ENCODE peak calls at places on chromosomes 2 and 18, in seven cellular contexts. One of them, this sample, is unnamed.

GRCh38 chr2:187879491-187879890 is 325.3 kb upstream of the TFPI start:
- DNase-seq in K562: no peak
- DNase-seq in HCT116: no peak
- DNase-seq in IMR-90: no peak
- DNase-seq in H1: no peak
- DNase-seq in A549: no peak
- DNase-seq in HepG2: no peak
- DNase-seq in this sample: no peak

GRCh38 chr18:64234336-64234735 is 85.4 kb upstream of the LINC00305 start:
- DNase-seq in K562: no peak
- DNase-seq in H1: no peak
- DNase-seq in A549: no peak
- DNase-seq in HCT116: no peak
- DNase-seq in IMR-90: no peak
- DNase-seq in HepG2: no peak
- DNase-seq in this sample: no peak

GRCh38 chr2:11103984-11104793 is 51.1 kb upstream of the SLC66A3 start:
- DNase-seq in A549: no peak
- DNase-seq in K562: no peak
- DNase-seq in IMR-90: no peak
- DNase-seq in HCT116: no peak
- DNase-seq in H1: no peak
- DNase-seq in HepG2: no peak
- DNase-seq in this sample: peak

GRCh38 chr2:217085543-217085942 is 225.7 kb upstream of the TNP1 start:
- DNase-seq in A549: no peak
- DNase-seq in IMR-90: peak
- DNase-seq in HepG2: no peak
- DNase-seq in K562: no peak
- DNase-seq in H1: no peak
- DNase-seq in HCT116: no peak
- DNase-seq in this sample: no peak

GRCh38 chr2:40507429-40507828 is 55.5 kb upstream of the SLC8A1 start:
- DNase-seq in H1: no peak
- DNase-seq in HCT116: no peak
- DNase-seq in A549: no peak
- DNase-seq in K562: no peak
- DNase-seq in IMR-90: no peak
- DNase-seq in HepG2: no peak
- DNase-seq in this sample: no peak

GRCh38 chr18:23838801-23839366 is 149.6 kb downstream of the LAMA3 start:
- DNase-seq in HepG2: no peak
- DNase-seq in HCT116: no peak
- DNase-seq in IMR-90: peak
- DNase-seq in H1: no peak
- DNase-seq in A549: no peak
- DNase-seq in K562: no peak
- DNase-seq in this sample: no peak

GRCh38 chr2:178920916-178921513 is 113.8 kb upstream of the TTN start:
- DNase-seq in H1: no peak
- DNase-seq in A549: no peak
- DNase-seq in HCT116: no peak
- DNase-seq in K562: no peak
- DNase-seq in IMR-90: no peak
- DNase-seq in HepG2: no peak
- DNase-seq in this sample: no peak

GRCh38 chr2:171485116-171485515 is 37.2 kb upstream of the CYBRD1 start:
- DNase-seq in A549: no peak
- DNase-seq in K562: no peak
- DNase-seq in H1: no peak
- DNase-seq in HepG2: no peak
- DNase-seq in IMR-90: peak
- DNase-seq in HCT116: no peak
- DNase-seq in this sample: no peak

GRCh38 chr2:164015328-164016123 is 279.7 kb upstream of the FIGN start:
- DNase-seq in HCT116: no peak
- DNase-seq in A549: no peak
- DNase-seq in K562: no peak
- DNase-seq in IMR-90: no peak
- DNase-seq in H1: no peak
- DNase-seq in HepG2: no peak
- DNase-seq in this sample: peak

GRCh38 chr2:37287966-37288365 is 36.7 kb downstream of the PRKD3 start:
- DNase-seq in K562: no peak
- DNase-seq in HCT116: no peak
- DNase-seq in HepG2: peak
- DNase-seq in A549: peak
- DNase-seq in H1: no peak
- DNase-seq in IMR-90: no peak
- DNase-seq in this sample: peak

GRCh38 chr2:221389421-221389820 is 182.7 kb downstream of the EPHA4 start:
- DNase-seq in IMR-90: no peak
- DNase-seq in A549: no peak
- DNase-seq in HepG2: no peak
- DNase-seq in K562: no peak
- DNase-seq in HCT116: no peak
- DNase-seq in H1: no peak
- DNase-seq in this sample: no peak

GRCh38 chr2:206424134-206424533 is 19.2 kb upstream of the ADAM23 start:
- DNase-seq in K562: no peak
- DNase-seq in H1: no peak
- DNase-seq in IMR-90: no peak
- DNase-seq in HCT116: no peak
- DNase-seq in HepG2: no peak
- DNase-seq in A549: no peak
- DNase-seq in this sample: no peak

GRCh38 chr2:118291481-118291880 is 203.2 kb downstream of the INSIG2 start:
- DNase-seq in IMR-90: no peak
- DNase-seq in K562: no peak
- DNase-seq in HepG2: no peak
- DNase-seq in H1: no peak
- DNase-seq in A549: no peak
- DNase-seq in HCT116: no peak
- DNase-seq in this sample: no peak

GRCh38 chr2:55482186-55482945 is 37.2 kb upstream of the CFAP36 start:
- DNase-seq in IMR-90: peak
- DNase-seq in H1: no peak
- DNase-seq in HepG2: no peak
- DNase-seq in HCT116: no peak
- DNase-seq in A549: peak
- DNase-seq in K562: no peak
- DNase-seq in this sample: no peak

GRCh38 chr2:59312967-59313943 is 1072.1 kb upstream of the FANCL start:
- DNase-seq in H1: no peak
- DNase-seq in IMR-90: no peak
- DNase-seq in HepG2: no peak
- DNase-seq in HCT116: no peak
- DNase-seq in K562: no peak
- DNase-seq in A549: no peak
- DNase-seq in this sample: no peak

GRCh38 chr2:37379881-37380296 is 35.5 kb downstream of the QPCT start:
- DNase-seq in H1: no peak
- DNase-seq in IMR-90: no peak
- DNase-seq in HepG2: peak
- DNase-seq in HCT116: no peak
- DNase-seq in A549: no peak
- DNase-seq in K562: no peak
- DNase-seq in this sample: no peak

GRCh38 chr2:210991107-210991506 is 434.7 kb downstream of the CPS1 start:
- DNase-seq in K562: no peak
- DNase-seq in IMR-90: no peak
- DNase-seq in A549: no peak
- DNase-seq in HepG2: no peak
- DNase-seq in HCT116: no peak
- DNase-seq in H1: no peak
- DNase-seq in this sample: no peak

GRCh38 chr2:201807452-201807980 is 1.2 kb downstream of the CDK15 start:
- DNase-seq in A549: no peak
- DNase-seq in IMR-90: peak
- DNase-seq in HepG2: no peak
- DNase-seq in H1: no peak
- DNase-seq in HCT116: no peak
- DNase-seq in K562: no peak
- DNase-seq in this sample: no peak

GRCh38 chr18:70621710-70622109 is 332.9 kb downstream of the SOCS6 start:
- DNase-seq in IMR-90: no peak
- DNase-seq in H1: no peak
- DNase-seq in HCT116: no peak
- DNase-seq in HepG2: no peak
- DNase-seq in K562: no peak
- DNase-seq in A549: no peak
- DNase-seq in this sample: no peak

DNA sequence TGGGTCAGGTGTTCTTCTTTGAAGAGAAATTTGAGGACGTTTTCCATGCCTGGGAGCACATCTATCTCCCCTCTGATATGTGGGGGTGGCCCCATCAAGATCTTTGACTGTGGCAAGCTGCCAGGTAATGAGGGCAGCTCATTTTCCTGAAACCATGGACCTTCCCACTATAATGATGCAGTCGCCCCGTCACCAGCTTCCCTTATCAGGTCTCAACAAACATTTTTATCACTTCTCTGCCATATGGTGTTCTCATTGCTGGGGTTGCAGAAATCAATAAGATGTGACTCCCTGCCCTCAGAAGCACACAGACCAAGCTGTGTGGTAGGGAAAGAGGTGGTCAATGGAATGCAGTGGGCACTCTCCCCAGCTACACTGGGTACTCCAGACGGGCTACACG is 48.4 kb upstream of the B3GNT7 start:
- DNase-seq in HepG2: no peak
- DNase-seq in H1: no peak
- DNase-seq in A549: no peak
- DNase-seq in K562: peak
- DNase-seq in HCT116: no peak
- DNase-seq in IMR-90: no peak
- DNase-seq in this sample: no peak
- TF ChIP-seq CEBPB in HepG2: no peak
- TF ChIP-seq CEBPB in H1: no peak
- TF ChIP-seq CEBPB in A549: no peak
- TF ChIP-seq CEBPB in K562: no peak
- TF ChIP-seq CEBPB in HCT116: no peak
- TF ChIP-seq CEBPB in IMR-90: no peak
- TF ChIP-seq CEBPB in this sample: no peak

GRCh38 chr2:184206045-184206444 is 392.3 kb upstream of the ZNF804A start:
- DNase-seq in H1: no peak
- DNase-seq in A549: no peak
- DNase-seq in IMR-90: no peak
- DNase-seq in K562: no peak
- DNase-seq in HCT116: no peak
- DNase-seq in HepG2: no peak
- DNase-seq in this sample: no peak

GRCh38 chr2:184205048-184205596 is 393.2 kb upstream of the ZNF804A start:
- DNase-seq in K562: no peak
- DNase-seq in HCT116: no peak
- DNase-seq in A549: no peak
- DNase-seq in IMR-90: no peak
- DNase-seq in HepG2: no peak
- DNase-seq in H1: no peak
- DNase-seq in this sample: no peak

GRCh38 chr2:184201246-184201645 is 397.1 kb upstream of the ZNF804A start:
- DNase-seq in IMR-90: no peak
- DNase-seq in H1: no peak
- DNase-seq in K562: no peak
- DNase-seq in HCT116: no peak
- DNase-seq in A549: no peak
- DNase-seq in HepG2: no peak
- DNase-seq in this sample: no peak

GRCh38 chr2:184199274-184199673 is 399.1 kb upstream of the ZNF804A start:
- DNase-seq in HepG2: no peak
- DNase-seq in K562: no peak
- DNase-seq in A549: no peak
- DNase-seq in IMR-90: no peak
- DNase-seq in H1: no peak
- DNase-seq in HCT116: no peak
- DNase-seq in this sample: no peak

DNA sequence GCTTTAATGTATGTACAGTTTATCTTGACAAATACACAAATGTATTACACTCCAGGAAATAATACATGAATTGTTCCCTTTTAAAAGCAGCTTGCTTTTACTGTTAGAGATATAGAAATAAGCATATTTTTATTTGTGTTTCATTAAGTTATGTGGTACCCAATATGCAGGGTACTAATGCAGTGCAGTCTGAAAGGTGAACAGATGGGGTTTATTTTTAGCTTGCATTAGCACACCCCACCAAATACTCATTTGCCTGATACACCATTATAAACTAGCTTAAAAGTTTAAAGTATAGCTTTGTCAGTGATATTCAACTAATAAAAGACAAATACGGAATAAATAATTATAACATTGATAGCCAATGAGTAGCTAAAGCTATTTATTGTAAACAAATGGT is 394.7 kb upstream of the ZNF804A start:
- DNase-seq in A549: no peak
- DNase-seq in IMR-90: no peak
- DNase-seq in HepG2: no peak
- DNase-seq in HCT116: no peak
- DNase-seq in K562: no peak
- DNase-seq in H1: no peak
- DNase-seq in this sample: no peak
- TF ChIP-seq CEBPB in A549: no peak
- TF ChIP-seq CEBPB in IMR-90: no peak
- TF ChIP-seq CEBPB in HepG2: no peak
- TF ChIP-seq CEBPB in HCT116: no peak
- TF ChIP-seq CEBPB in K562: no peak
- TF ChIP-seq CEBPB in H1: no peak
- TF ChIP-seq CEBPB in this sample: no peak

DNA sequence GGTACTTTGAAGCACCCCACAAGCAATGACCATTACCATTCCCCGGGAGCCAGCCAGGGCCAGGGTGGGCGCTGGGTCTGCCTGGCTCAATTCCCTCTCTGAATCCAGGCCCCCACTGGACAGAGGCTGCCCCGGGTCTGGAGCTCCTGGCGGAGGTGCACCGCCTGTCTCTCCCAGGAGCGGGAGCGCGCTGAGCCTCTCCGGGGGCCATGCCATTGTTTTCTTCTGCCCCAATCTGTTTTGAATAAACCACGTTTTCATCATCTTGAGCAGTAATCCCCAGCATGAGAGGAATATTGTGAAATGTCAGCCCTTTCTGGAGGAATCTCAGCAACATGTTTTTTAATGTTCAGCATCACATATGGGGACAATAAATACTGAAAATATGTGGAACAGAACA is 88.6 kb downstream of the INHBB start:
- DNase-seq in IMR-90: no peak
- DNase-seq in K562: no peak
- DNase-seq in H1: no peak
- DNase-seq in HepG2: no peak
- DNase-seq in HCT116: no peak
- DNase-seq in A549: no peak
- DNase-seq in this sample: no peak
- TF ChIP-seq CEBPB in IMR-90: peak
- TF ChIP-seq CEBPB in K562: no peak
- TF ChIP-seq CEBPB in H1: no peak
- TF ChIP-seq CEBPB in HepG2: peak
- TF ChIP-seq CEBPB in HCT116: no peak
- TF ChIP-seq CEBPB in A549: no peak
- TF ChIP-seq CEBPB in this sample: no peak

DNA sequence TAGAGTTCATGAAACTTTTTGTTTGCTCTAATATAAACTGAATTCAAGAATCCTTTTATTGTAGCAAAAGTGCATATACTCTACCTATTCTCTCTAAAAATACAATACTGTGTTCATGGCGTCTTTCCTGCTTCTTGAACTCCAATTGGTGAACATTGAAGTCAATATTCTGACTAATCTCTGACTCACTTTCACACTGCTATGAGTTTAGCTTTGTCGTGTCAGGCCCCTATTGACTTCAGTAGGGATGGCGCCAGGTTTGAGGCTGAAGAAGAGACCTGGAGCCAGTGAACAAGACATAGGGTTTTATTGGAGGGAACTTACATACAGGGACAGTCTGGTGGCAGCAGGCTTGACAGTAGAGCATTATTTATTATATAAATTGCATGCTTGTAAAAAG is 140.8 kb downstream of the CERS6 start:
- DNase-seq in HCT116: peak
- DNase-seq in A549: no peak
- DNase-seq in HepG2: no peak
- DNase-seq in K562: no peak
- DNase-seq in IMR-90: peak
- DNase-seq in H1: no peak
- DNase-seq in this sample: no peak
- TF ChIP-seq CEBPB in HCT116: no peak
- TF ChIP-seq CEBPB in A549: no peak
- TF ChIP-seq CEBPB in HepG2: no peak
- TF ChIP-seq CEBPB in K562: no peak
- TF ChIP-seq CEBPB in IMR-90: no peak
- TF ChIP-seq CEBPB in H1: no peak
- TF ChIP-seq CEBPB in this sample: no peak